ENCODE peak calls at places on chromosomes 12 and 14, in seven cellular contexts. H, M, I, J, W, Q and R are unnamed samples. For H3K36me3, the result is how much of the 10 kb centered on the place peaks cover.

GRCh38 chr14:51996148-51996746 is 6.9 kb downstream of the RTRAF start:
- DNase-seq in H (no peak), M (peak), I (no peak), J (no peak), W (no peak), Q (no peak), R (no peak)

GRCh38 chr12:81086342-81086741 is 8.5 kb downstream of the ACSS3 start:
- DNase-seq in H (no peak), M (no peak), I (no peak), J (no peak), W (no peak), Q (no peak), R (no peak)

GRCh38 chr14:29242755-29243340 is 476.3 kb downstream of the FOXG1 start:
- DNase-seq in H (no peak), M (peak), I (no peak), J (no peak), W (no peak), Q (no peak), R (no peak)

GRCh38 chr12:95437565-95437964 is 36.4 kb upstream of the METAP2 start:
- DNase-seq in H (no peak), M (no peak), I (no peak), J (no peak), W (no peak), Q (no peak), R (no peak)

GRCh38 chr14:91029451-91030217 is 30.8 kb downstream of the RPS6KA5 start:
- DNase-seq in H (no peak), M (peak), I (no peak), J (no peak), W (no peak), Q (no peak), R (no peak)

GRCh38 chr12:88310069-88310468 is 168.0 kb downstream of the TMTC3 start:
- DNase-seq in H (no peak), M (peak), I (no peak), J (no peak), W (no peak), Q (peak), R (no peak)

GRCh38 chr14:92490239-92490959 is 23.2 kb upstream of the RIN3 start:
- DNase-seq in H (no peak), M (no peak), I (no peak), J (no peak), W (no peak), Q (no peak), R (no peak)

GRCh38 chr12:83313827-83314226 is 627.1 kb downstream of the TMTC2 start:
- DNase-seq in H (no peak), M (no peak), I (no peak), J (no peak), W (no peak), Q (no peak), R (no peak)

GRCh38 chr12:452667-453210 is 7.0 kb upstream of the B4GALNT3 start:
- DNase-seq in H (no peak), M (no peak), I (no peak), J (no peak), W (peak), Q (no peak), R (peak)

GRCh38 chr12:22231836-22232235 is 102.7 kb downstream of the ST8SIA1 start:
- DNase-seq in H (no peak), M (peak), I (no peak), J (no peak), W (no peak), Q (no peak), R (no peak)

GRCh38 chr14:98167253-98167652 is 1104.7 kb downstream of the BCL11B start:
- DNase-seq in H (no peak), M (no peak), I (no peak), J (no peak), W (no peak), Q (no peak), R (no peak)

GRCh38 chr12:123498126-123498825 is 35.2 kb downstream of the RILPL1 start:
- DNase-seq in H (no peak), M (no peak), I (no peak), J (no peak), W (no peak), Q (no peak), R (no peak)

GRCh38 chr12:42326466-42327226 is 679 bp downstream of the PPHLN1 start:
- DNase-seq in H (no peak), M (peak), I (no peak), J (no peak), W (peak), Q (no peak), R (no peak)

GRCh38 chr14:36974985-36975384 is 197.4 kb downstream of the SLC25A21 start:
- DNase-seq in H (no peak), M (no peak), I (no peak), J (no peak), W (no peak), Q (no peak), R (no peak)

GRCh38 chr12:103336940-103337339 is 158.8 kb downstream of the C12orf42 start:
- DNase-seq in H (no peak), M (no peak), I (no peak), J (no peak), W (no peak), Q (no peak), R (no peak)

GRCh38 chr12:106248177-106248848 is 493 bp upstream of the CKAP4 start:
- DNase-seq in H (no peak), M (peak), I (no peak), J (peak), W (peak), Q (peak), R (peak)

GRCh38 chr14:57834001-57834598 is 31.8 kb downstream of the SLC35F4 start:
- DNase-seq in H (no peak), M (no peak), I (no peak), J (no peak), W (no peak), Q (no peak), R (no peak)

GRCh38 chr12:89756638-89757321 is 48.1 kb upstream of the ATP2B1 start:
- DNase-seq in H (no peak), M (peak), I (no peak), J (no peak), W (no peak), Q (no peak), R (no peak)

GRCh38 chr14:96215845-96216244 is 11.2 kb downstream of the BDKRB2 start:
- DNase-seq in H (no peak), M (no peak), I (no peak), J (no peak), W (no peak), Q (no peak), R (no peak)

GRCh38 chr12:127811988-127812387 is 455.0 kb upstream of the TMEM132C start:
- DNase-seq in H (no peak), M (no peak), I (no peak), J (no peak), W (no peak), Q (no peak), R (no peak)

GRCh38 chr12:92735131-92735721 is 32.4 kb downstream of the PLEKHG7 start:
- DNase-seq in H (no peak), M (peak), I (no peak), J (no peak), W (no peak), Q (no peak), R (no peak)

GRCh38 chr12:19489168-19489567 is 49.9 kb downstream of the AEBP2 start:
- DNase-seq in H (no peak), M (no peak), I (no peak), J (no peak), W (no peak), Q (no peak), R (no peak)

GRCh38 chr14:91466192-91466591 is 43.9 kb downstream of the PPP4R3A start:
- DNase-seq in H (no peak), M (no peak), I (no peak), J (no peak), W (no peak), Q (no peak), R (no peak)

GRCh38 chr12:103680591-103681065 is 93.6 kb downstream of the STAB2 start:
- DNase-seq in H (no peak), M (no peak), I (no peak), J (no peak), W (peak), Q (peak), R (peak)

GRCh38 chr14:68785817-68786490 is 6.9 kb downstream of the ZFP36L1 start:
- DNase-seq in H (no peak), M (peak), I (no peak), J (no peak), W (peak), Q (peak), R (no peak)

GRCh38 chr12:50621435-50622304 is 116.9 kb downstream of the DIP2B start:
- DNase-seq in H (no peak), M (no peak), I (no peak), J (no peak), W (peak), Q (no peak), R (no peak)

GRCh38 chr14:106872619-106873446 is 1346.5 kb downstream of the TMEM121 start:
- DNase-seq in H (no peak), M (no peak), I (no peak), J (peak), W (peak), Q (no peak), R (peak)

GRCh38 chr12:117022465-117022864 is 76.8 kb downstream of the TESC start:
- DNase-seq in H (no peak), M (no peak), I (no peak), J (peak), W (no peak), Q (no peak), R (no peak)

GRCh38 chr14:99077076-99077843 is 194.7 kb downstream of the BCL11B start:
- DNase-seq in H (no peak), M (no peak), I (no peak), J (no peak), W (no peak), Q (no peak), R (no peak)

GRCh38 chr12:42588981-42589464 is 523 bp downstream of the PRICKLE1 start:
- DNase-seq in H (no peak), M (peak), I (no peak), J (peak), W (peak), Q (peak), R (peak)

GRCh38 chr12:70812124-70812523 is 108.4 kb downstream of the PTPRR start:
- DNase-seq in H (no peak), M (no peak), I (no peak), J (no peak), W (peak), Q (no peak), R (no peak)

GRCh38 chr12:2982361-2982760 is 23.2 kb downstream of the TEAD4 start:
- DNase-seq in H (no peak), M (no peak), I (no peak), J (peak), W (no peak), Q (no peak), R (no peak)

GRCh38 chr12:2986876-2987275 is 27.7 kb downstream of the TEAD4 start:
- DNase-seq in H (no peak), M (peak), I (no peak), J (no peak), W (no peak), Q (no peak), R (no peak)

GRCh38 chr12:2988494-2988893 is 29.3 kb downstream of the TEAD4 start:
- DNase-seq in H (no peak), M (no peak), I (no peak), J (no peak), W (no peak), Q (no peak), R (no peak)

GRCh38 chr12:2984249-2984648 is 25.1 kb downstream of the TEAD4 start:
- DNase-seq in H (no peak), M (no peak), I (no peak), J (no peak), W (no peak), Q (no peak), R (no peak)

DNA sequence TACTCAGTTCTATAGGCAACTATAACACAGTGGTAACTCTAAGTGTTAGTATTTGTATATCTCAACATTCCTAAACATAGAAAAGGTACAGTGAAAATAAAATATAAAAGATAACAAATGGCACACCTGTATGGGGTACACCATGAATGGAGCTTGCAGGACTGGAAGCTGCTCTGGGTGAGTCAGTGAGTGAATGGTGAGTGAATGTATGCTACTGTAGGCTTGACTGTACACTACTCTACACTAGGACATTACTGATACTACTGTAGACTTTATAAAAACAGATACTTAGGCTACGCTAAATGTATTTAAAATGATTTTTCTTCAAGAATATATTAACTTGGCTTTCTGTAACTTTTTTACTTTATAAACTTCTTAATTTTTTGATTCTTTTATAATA is 25.5 kb downstream of the TEAD4 start:
- DNase-seq in H (no peak), M (no peak), I (no peak), J (no peak), W (no peak), Q (no peak), R (no peak)
- H3K36me3 ChIP-seq in H (under half), M (under half), I (under half), J (under half), W (under half), Q (under half), R (under half)

DNA sequence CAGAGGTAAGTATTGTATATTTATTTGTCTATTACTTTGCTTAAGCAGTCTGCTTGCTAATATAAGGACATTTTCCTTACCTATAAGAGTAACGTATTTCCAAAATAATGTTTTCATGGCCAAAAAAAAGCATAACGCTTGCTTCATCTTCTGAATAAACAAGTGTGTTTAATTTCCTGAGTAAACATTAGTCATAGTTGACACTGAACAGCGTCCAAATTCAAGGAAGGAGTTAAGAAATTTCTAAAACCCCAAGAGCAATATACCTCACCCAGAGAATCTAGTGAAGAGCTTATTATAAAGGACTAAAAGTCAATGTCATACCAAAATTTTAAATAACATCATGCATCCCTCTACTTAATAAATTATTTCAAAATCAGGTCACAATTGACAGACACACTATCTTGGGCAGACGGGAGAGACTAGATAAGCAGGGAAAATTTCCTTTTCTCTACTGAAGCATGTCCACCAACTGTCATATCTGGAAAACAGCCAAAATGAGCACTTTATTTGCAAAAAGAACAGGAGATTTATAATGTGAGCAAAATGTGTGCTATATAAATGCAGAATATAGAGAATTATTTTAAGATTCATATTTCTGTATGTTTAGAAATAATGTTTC is 25.1 kb downstream of the ANKS1B start:
- DNase-seq in H (no peak), M (peak), I (no peak), J (no peak), W (no peak), Q (no peak), R (no peak)
- H3K36me3 ChIP-seq in H (under half), M (under half), I (under half), J (under half), W (under half), Q (under half), R (under half)

DNA sequence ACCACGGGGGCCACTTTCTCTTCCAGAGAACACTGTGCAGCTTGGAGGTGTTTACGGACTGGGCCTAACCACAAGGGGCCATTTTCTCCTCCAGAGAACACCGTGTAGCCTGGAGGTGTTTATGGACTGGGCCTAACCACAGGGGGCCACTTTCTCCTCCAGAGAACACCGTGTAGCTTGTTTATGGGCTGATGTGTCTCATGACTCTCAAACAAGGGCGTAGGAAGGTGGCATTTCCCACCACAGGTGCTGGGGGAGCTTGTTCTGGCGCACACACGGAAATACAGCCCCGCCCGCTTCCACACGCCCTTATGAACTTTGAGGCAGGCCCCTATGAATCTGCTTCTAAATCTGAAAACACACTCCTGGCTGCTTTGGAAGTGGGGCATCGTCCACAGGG is 174.6 kb upstream of the SFSWAP start:
- DNase-seq in H (no peak), M (no peak), I (no peak), J (no peak), W (no peak), Q (no peak), R (no peak)
- H3K36me3 ChIP-seq in H (under half), M (under half), I (under half), J (under half), W (under half), Q (under half), R (under half)

DNA sequence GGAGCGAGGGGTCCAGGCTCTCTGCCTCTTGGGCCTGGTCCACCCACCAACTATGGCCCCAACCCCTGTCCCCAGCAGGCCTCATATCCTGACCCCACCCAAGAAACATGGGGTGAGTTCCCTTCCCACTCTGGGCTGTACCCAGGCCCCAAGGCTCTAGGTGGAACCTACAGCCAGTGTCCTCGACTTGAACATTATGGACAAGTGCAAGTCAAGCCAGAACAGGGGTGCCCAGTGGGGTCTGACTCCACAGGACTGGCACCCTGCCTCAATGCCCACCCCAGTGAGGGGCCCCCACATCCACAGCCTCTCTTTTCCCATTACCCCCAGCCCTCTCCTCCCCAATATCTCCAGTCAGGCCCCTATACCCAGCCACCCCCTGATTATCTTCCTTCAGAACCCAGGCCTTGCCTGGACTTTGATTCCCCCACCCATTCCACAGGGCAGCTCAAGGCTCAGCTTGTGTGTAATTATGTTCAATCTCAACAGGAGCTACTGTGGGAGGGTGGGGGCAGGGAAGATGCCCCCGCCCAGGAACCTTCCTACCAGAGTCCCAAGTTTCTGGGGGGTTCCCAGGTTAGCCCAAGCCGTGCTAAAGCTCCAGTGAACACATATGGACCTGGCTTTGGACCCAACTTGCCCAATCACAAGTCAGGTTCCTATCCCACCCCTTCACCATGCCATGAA is 8.6 kb downstream of the ARHGAP9 start:
- DNase-seq in H (no peak), M (no peak), I (no peak), J (peak), W (peak), Q (no peak), R (no peak)
- H3K36me3 ChIP-seq in H (under half), M (under half), I (under half), J (under half), W (under half), Q (under half), R (half or more)

GRCh38 chr12:122129131-122129530 is 44.9 kb downstream of the IL31 start:
- DNase-seq in H (no peak), M (no peak), I (no peak), J (no peak), W (no peak), Q (no peak), R (no peak)
- H3K36me3 ChIP-seq in H (half or more), M (under half), I (half or more), J (under half), W (half or more), Q (half or more), R (under half)

GRCh38 chr14:104147346-104148125 is 9.1 kb downstream of the KIF26A start:
- DNase-seq in H (no peak), M (no peak), I (no peak), J (peak), W (no peak), Q (no peak), R (peak)

GRCh38 chr14:104144911-104145825 is 6.8 kb downstream of the KIF26A start:
- DNase-seq in H (no peak), M (no peak), I (no peak), J (peak), W (no peak), Q (no peak), R (peak)

GRCh38 chr14:104145826-104146642 is 7.6 kb downstream of the KIF26A start:
- DNase-seq in H (no peak), M (no peak), I (no peak), J (peak), W (no peak), Q (no peak), R (peak)

GRCh38 chr14:104148433-104149277 is 10.3 kb downstream of the KIF26A start:
- DNase-seq in H (no peak), M (peak), I (no peak), J (peak), W (no peak), Q (no peak), R (no peak)

DNA sequence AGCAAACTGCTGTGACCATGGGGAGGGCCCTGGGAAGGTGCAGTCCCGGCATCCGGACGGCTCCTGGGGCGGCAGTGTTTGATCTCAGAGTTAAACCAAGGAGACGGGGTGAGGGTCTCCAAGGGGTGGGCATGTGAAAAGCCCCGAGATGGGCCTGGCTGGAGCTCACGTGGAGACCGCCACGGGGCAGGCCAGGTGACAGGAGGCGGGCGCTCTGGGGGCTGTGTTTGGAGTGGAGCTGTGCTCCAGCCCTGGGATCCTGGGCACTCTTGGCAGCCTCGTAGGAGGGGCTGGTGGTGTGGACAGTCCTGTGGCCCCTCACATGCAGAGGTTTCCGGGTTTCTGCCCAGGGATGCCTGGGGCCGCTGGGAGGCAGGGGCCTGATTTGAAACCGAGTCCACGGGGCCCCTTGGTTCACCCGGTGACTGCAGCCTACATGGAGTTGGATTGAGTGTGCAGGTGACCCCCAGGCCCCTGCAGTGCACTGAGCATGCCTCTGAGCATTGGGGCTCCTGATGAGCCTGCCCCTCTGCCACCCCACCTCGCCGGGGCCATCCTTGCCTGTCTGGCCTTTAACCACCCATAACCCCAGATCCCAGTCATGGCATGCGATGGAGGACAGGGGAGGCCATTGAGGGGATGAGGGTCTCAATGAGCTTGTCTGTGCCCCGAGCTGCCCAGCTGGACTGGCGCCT is 8.4 kb downstream of the KIF26A start:
- DNase-seq in H (no peak), M (no peak), I (no peak), J (peak), W (no peak), Q (no peak), R (peak)
- H3K36me3 ChIP-seq in H (under half), M (under half), I (under half), J (under half), W (under half), Q (under half), R (under half)